ENCODE peak calls at places on chromosomes 4 and X, in four cellular contexts. Y is HepG2, U is WTC11, W is GM12878. V is an unnamed sample.

GRCh38 chr4:185775792-185776555 is 36.0 kb downstream of the SORBS2 start:
- DNase-seq in Y (no peak), U (no peak), W (no peak), V (no peak)

GRCh38 chrX:134671207-134671750 is 13.0 kb upstream of the PLAC1 start:
- DNase-seq in Y (no peak), U (no peak), W (no peak), V (no peak)

GRCh38 chr4:153488006-153488718 is 22.0 kb downstream of the TMEM131L start:
- DNase-seq in Y (no peak), U (no peak), W (peak), V (no peak)

GRCh38 chr4:33386761-33387160 is 2666.6 kb downstream of the PCDH7 start:
- DNase-seq in Y (no peak), U (no peak), W (no peak), V (no peak)

GRCh38 chr4:10196191-10196590 is 79.6 kb upstream of the WDR1 start:
- DNase-seq in Y (no peak), U (no peak), W (no peak), V (no peak)

GRCh38 chr4:185847352-185848078 is 35.5 kb upstream of the SORBS2 start:
- DNase-seq in Y (peak), U (no peak), W (no peak), V (no peak)

GRCh38 chr4:162891788-162892707 is 274.6 kb downstream of the NAF1 start:
- DNase-seq in Y (no peak), U (no peak), W (peak), V (no peak)

GRCh38 chr4:52577285-52577968 is 81.7 kb downstream of the USP46 start:
- DNase-seq in Y (no peak), U (no peak), W (no peak), V (no peak)

GRCh38 chr4:146283758-146284651 is 69.7 kb downstream of the REELD1 start:
- DNase-seq in Y (no peak), U (no peak), W (no peak), V (no peak)

GRCh38 chrX:118566359-118566758 is 70.7 kb downstream of the DOCK11 start:
- DNase-seq in Y (no peak), U (no peak), W (no peak), V (no peak)

GRCh38 chr4:56692576-56692975 is 11.5 kb upstream of the HOPX start:
- DNase-seq in Y (no peak), U (no peak), W (no peak), V (no peak)

GRCh38 chrX:118974088-118974907 is at the start of gene LONRF3:
- DNase-seq in Y (peak), U (no peak), W (no peak), V (peak)

GRCh38 chr4:134756456-134756855 is 554.9 kb upstream of the PABPC4L start:
- DNase-seq in Y (no peak), U (no peak), W (no peak), V (no peak)

GRCh38 chr4:154073107-154073817 is 284.4 kb upstream of the SFRP2 start:
- DNase-seq in Y (no peak), U (no peak), W (no peak), V (no peak)

GRCh38 chrX:37350034-37350365 is 836 bp downstream of the PRRG1 start:
- DNase-seq in Y (peak), U (no peak), W (no peak), V (no peak)

GRCh38 chrX:48972214-48973164 is 845 bp upstream of the KCND1 start:
- DNase-seq in Y (peak), U (peak), W (no peak), V (peak)
- TF ChIP-seq CBFB in Y (no peak), U (no peak), W (no peak), V (no peak)

GRCh38 chrX:57964975-57965374 is 54.7 kb upstream of the ZXDA start:
- DNase-seq in Y (no peak), U (no peak), W (no peak), V (no peak)
- TF ChIP-seq CBFB in Y (no peak), U (no peak), W (no peak), V (no peak)

DNA sequence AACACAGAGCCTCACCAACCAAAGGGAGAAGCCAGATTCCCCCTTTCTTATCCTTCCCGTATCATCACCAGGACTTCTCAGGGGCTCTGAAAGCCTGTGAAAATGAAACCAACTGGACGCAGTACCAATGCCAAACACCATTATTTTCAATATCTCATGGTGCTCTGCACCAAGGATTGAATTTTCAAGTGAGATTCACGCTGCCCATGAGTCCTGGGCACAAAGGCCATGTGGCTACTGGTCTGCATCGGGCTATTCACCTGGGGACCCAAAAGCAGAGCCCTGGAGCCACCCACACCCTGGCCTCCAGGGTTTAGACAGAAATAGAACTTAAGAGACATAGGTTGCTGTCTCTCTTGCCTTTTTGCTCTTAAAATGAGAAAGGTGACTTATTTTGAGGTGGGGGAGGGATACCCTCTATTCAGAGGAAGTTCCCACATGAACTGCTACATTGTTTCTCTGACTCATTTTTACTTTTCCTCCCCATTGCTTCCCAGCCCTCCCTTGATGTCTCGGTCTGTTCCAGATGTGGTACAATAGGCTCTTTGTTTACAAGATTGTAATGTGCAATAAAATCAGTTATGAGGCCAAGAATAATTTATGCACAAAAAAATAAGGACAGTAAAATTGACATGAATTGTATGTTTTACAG is 55.4 kb downstream of the MAML3 start:
- DNase-seq in Y (no peak), U (no peak), W (no peak), V (no peak)
- TF ChIP-seq CBFB in Y (no peak), U (no peak), W (no peak), V (no peak)

GRCh38 chrX:40300286-40300890 is 202.6 kb upstream of the BCOR start:
- DNase-seq in Y (peak), U (no peak), W (no peak), V (no peak)

GRCh38 chrX:40303256-40304077 is 205.7 kb upstream of the BCOR start:
- DNase-seq in Y (no peak), U (no peak), W (no peak), V (no peak)

GRCh38 chrX:40299502-40300118 is 201.9 kb upstream of the BCOR start:
- DNase-seq in Y (no peak), U (no peak), W (no peak), V (no peak)

GRCh38 chrX:40307871-40308270 is 210.1 kb upstream of the BCOR start:
- DNase-seq in Y (no peak), U (no peak), W (no peak), V (no peak)

DNA sequence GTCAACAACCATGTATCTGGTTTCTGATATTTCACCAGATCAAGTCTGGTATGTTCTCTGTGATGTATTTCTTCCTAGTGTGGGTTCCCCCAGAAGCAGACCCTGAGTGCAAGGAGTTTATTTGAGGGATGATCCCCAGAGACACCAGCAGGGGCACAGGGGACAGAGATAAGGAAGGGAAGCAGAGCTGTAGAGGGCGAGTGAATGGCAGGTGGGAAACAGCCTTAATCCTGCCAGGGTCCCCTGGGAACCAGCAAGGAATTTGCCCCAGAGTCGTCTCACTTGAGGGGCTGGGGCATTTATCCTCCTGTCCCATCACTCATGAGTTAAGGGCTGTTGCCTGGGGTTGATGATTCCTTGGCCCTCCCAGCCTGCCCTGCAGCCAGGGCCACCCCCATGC is 206.4 kb upstream of the BCOR start:
- DNase-seq in Y (no peak), U (no peak), W (no peak), V (no peak)
- TF ChIP-seq CBFB in Y (no peak), U (no peak), W (no peak), V (no peak)

DNA sequence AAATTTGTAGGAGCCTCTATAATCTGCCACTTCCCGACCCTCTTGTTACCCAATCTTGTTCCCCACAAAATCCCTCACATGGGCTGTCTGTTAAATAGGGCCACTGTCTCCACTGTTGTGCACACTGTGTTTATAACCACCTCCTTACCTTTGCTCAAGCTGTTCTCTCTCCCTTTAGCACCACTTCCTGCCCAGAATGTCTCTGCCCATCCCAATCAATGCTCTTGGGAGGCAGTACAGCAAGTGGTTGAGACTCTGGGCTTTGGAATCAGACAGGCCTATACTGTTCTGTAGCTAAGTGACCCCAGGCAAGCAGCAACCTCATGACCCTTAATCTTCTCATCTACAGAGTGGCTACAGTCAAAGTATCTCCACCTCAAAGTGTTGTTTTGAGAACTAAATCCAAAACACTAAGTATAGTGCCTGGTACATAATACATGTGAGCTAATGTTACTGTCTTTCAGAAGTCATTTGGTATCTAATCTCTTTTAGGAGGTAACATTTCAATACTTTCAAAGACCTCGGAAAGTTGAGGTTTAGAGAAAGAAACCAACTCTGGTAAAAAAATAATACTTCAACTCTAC is 3.8 kb upstream of the TXK start:
- DNase-seq in Y (no peak), U (no peak), W (no peak), V (no peak)
- TF ChIP-seq CBFB in Y (no peak), U (no peak), W (no peak), V (no peak)

GRCh38 chr4:140556372-140557085 is 12.2 kb downstream of the UCP1 start:
- DNase-seq in Y (no peak), U (no peak), W (peak), V (no peak)
- TF ChIP-seq CBFB in Y (no peak), U (no peak), W (peak), V (no peak)

DNA sequence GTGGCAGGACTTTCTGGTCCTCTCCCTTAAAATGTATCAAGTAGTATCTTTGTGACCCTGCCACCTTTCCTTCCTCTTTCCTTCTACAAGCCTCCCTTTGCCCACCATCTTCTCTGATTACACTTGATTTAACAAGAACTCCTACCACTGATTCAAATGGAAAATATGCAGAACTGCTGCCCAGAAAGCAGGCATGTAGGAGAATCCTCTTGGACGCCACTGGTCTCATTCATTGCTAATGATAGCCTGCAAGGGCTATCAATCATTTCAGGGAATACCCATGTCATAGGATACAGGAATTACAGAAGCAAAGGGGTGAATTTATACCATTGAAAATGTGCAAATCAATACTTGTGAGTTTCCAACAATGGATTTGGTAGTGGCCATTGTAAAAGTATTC is 294.6 kb upstream of the NRK start:
- DNase-seq in Y (no peak), U (no peak), W (no peak), V (no peak)
- TF ChIP-seq CBFB in Y (no peak), U (no peak), W (no peak), V (no peak)

GRCh38 chr4:3712936-3713335 is 53.2 kb upstream of the ADRA2C start:
- DNase-seq in Y (no peak), U (no peak), W (no peak), V (no peak)
- TF ChIP-seq CBFB in Y (no peak), U (no peak), W (no peak), V (no peak)

GRCh38 chr4:8336412-8337075 is 67.0 kb downstream of the HTRA3 start:
- DNase-seq in Y (no peak), U (no peak), W (no peak), V (peak)
- TF ChIP-seq CBFB in Y (no peak), U (no peak), W (no peak), V (no peak)

DNA sequence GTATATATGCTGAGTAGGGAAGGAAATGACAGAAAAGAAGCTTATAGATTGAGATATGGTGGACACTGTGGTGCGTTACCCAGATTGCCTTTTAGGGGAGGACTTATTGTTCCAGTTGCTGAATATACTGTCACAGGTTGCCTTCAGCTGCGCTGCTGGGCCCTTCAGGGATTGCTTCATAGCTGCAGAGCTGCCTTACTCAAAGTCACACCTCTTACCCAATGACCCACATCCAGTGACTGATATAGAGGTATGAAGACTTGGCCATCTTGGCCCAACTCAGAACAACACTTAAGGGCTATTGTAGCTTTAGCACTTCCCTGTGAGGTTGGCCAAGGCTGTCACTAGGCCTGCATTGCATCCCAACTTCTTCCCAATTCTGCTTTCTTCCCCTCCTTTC is 63.4 kb upstream of the TMEM164 start:
- DNase-seq in Y (no peak), U (no peak), W (no peak), V (no peak)
- TF ChIP-seq CBFB in Y (no peak), U (no peak), W (no peak), V (no peak)